ENCODE peak calls at places on chromosomes 2 and 18, in seven cellular contexts. One of them, this sample, is unnamed.
A peak's percentile ranks its signal among the peaks of the same experiment; 100 is the strongest.

GRCh38 chr2:49360051-49360767 is 205.9 kb upstream of the FSHR start:
- DNase-seq in ovary: no peak
- DNase-seq in breast epithelium: no peak
- DNase-seq in HCT116: no peak
- DNase-seq in esophagus squamous epithelium: no peak
- DNase-seq in suprapubic skin: no peak
- DNase-seq in heart left ventricle: no peak
- DNase-seq in this sample: no peak

GRCh38 chr2:215749092-215749957 is 264.0 kb downstream of the MREG start:
- DNase-seq in breast epithelium: peak; percentile 67
- DNase-seq in suprapubic skin: peak; percentile 93
- DNase-seq in esophagus squamous epithelium: no peak
- DNase-seq in heart left ventricle: peak; percentile 72
- DNase-seq in ovary: no peak
- DNase-seq in HCT116: no peak
- DNase-seq in this sample: peak; percentile 92

GRCh38 chr18:13241893-13242175 is 23.3 kb downstream of the LDLRAD4 start:
- DNase-seq in esophagus squamous epithelium: no peak
- DNase-seq in ovary: no peak
- DNase-seq in suprapubic skin: no peak
- DNase-seq in HCT116: no peak
- DNase-seq in heart left ventricle: no peak
- DNase-seq in breast epithelium: peak; percentile 37
- DNase-seq in this sample: peak; percentile 76

GRCh38 chr2:34570266-34570872 is 971.3 kb upstream of the FAM98A start:
- DNase-seq in suprapubic skin: no peak
- DNase-seq in breast epithelium: no peak
- DNase-seq in esophagus squamous epithelium: no peak
- DNase-seq in ovary: no peak
- DNase-seq in heart left ventricle: no peak
- DNase-seq in HCT116: no peak
- DNase-seq in this sample: no peak

GRCh38 chr2:46229134-46230063 is 67.8 kb upstream of the EPAS1 start:
- DNase-seq in ovary: no peak
- DNase-seq in esophagus squamous epithelium: no peak
- DNase-seq in heart left ventricle: no peak
- DNase-seq in HCT116: no peak
- DNase-seq in breast epithelium: no peak
- DNase-seq in suprapubic skin: no peak
- DNase-seq in this sample: no peak

GRCh38 chr2:175880-176800 is 87.7 kb downstream of the SH3YL1 start:
- DNase-seq in suprapubic skin: no peak
- DNase-seq in HCT116: no peak
- DNase-seq in breast epithelium: no peak
- DNase-seq in ovary: peak; percentile 47
- DNase-seq in heart left ventricle: no peak
- DNase-seq in esophagus squamous epithelium: no peak
- DNase-seq in this sample: no peak

GRCh38 chr2:144475044-144475443 is 44.9 kb downstream of the ZEB2 start:
- DNase-seq in ovary: no peak
- DNase-seq in suprapubic skin: no peak
- DNase-seq in HCT116: no peak
- DNase-seq in heart left ventricle: no peak
- DNase-seq in breast epithelium: no peak
- DNase-seq in esophagus squamous epithelium: no peak
- DNase-seq in this sample: no peak

GRCh38 chr18:74303936-74304335 is 11.7 kb upstream of the C18orf63 start:
- DNase-seq in suprapubic skin: no peak
- DNase-seq in heart left ventricle: no peak
- DNase-seq in HCT116: no peak
- DNase-seq in breast epithelium: no peak
- DNase-seq in esophagus squamous epithelium: no peak
- DNase-seq in ovary: no peak
- DNase-seq in this sample: no peak

GRCh38 chr2:74893332-74893731 is 59.4 kb downstream of the HK2 start:
- DNase-seq in HCT116: no peak
- DNase-seq in suprapubic skin: no peak
- DNase-seq in esophagus squamous epithelium: no peak
- DNase-seq in ovary: no peak
- DNase-seq in heart left ventricle: no peak
- DNase-seq in breast epithelium: no peak
- DNase-seq in this sample: peak; percentile 49

GRCh38 chr2:150495993-150496627 is 8.6 kb upstream of the RND3 start:
- DNase-seq in breast epithelium: no peak
- DNase-seq in HCT116: no peak
- DNase-seq in ovary: no peak
- DNase-seq in heart left ventricle: no peak
- DNase-seq in esophagus squamous epithelium: no peak
- DNase-seq in suprapubic skin: no peak
- DNase-seq in this sample: no peak

GRCh38 chr2:240799183-240799740 is 20.8 kb downstream of the KIF1A start:
- DNase-seq in suprapubic skin: no peak
- DNase-seq in ovary: peak; percentile 52
- DNase-seq in esophagus squamous epithelium: no peak
- DNase-seq in heart left ventricle: no peak
- DNase-seq in breast epithelium: peak; percentile 30
- DNase-seq in HCT116: no peak
- DNase-seq in this sample: no peak

GRCh38 chr2:137838255-137839092 is 125.8 kb upstream of the HNMT start:
- DNase-seq in HCT116: peak; percentile 29
- DNase-seq in ovary: no peak
- DNase-seq in heart left ventricle: no peak
- DNase-seq in esophagus squamous epithelium: no peak
- DNase-seq in suprapubic skin: no peak
- DNase-seq in breast epithelium: no peak
- DNase-seq in this sample: no peak

GRCh38 chr18:78737006-78737915 is 242.4 kb upstream of the SALL3 start:
- DNase-seq in suprapubic skin: no peak
- DNase-seq in heart left ventricle: no peak
- DNase-seq in esophagus squamous epithelium: no peak
- DNase-seq in breast epithelium: peak; percentile 40
- DNase-seq in ovary: no peak
- DNase-seq in HCT116: no peak
- DNase-seq in this sample: no peak

GRCh38 chr2:226673314-226673723 is 126.3 kb downstream of the IRS1 start:
- DNase-seq in heart left ventricle: no peak
- DNase-seq in HCT116: peak; percentile 98
- DNase-seq in esophagus squamous epithelium: no peak
- DNase-seq in breast epithelium: no peak
- DNase-seq in ovary: no peak
- DNase-seq in suprapubic skin: peak; percentile 68
- DNase-seq in this sample: no peak

GRCh38 chr2:53632714-53633113 is 134.9 kb upstream of the CHAC2 start:
- DNase-seq in HCT116: no peak
- DNase-seq in breast epithelium: no peak
- DNase-seq in ovary: no peak
- DNase-seq in heart left ventricle: no peak
- DNase-seq in suprapubic skin: no peak
- DNase-seq in esophagus squamous epithelium: no peak
- DNase-seq in this sample: no peak

GRCh38 chr2:37414470-37414949 is 70.1 kb downstream of the QPCT start:
- DNase-seq in ovary: no peak
- DNase-seq in suprapubic skin: no peak
- DNase-seq in HCT116: peak; percentile 42
- DNase-seq in esophagus squamous epithelium: no peak
- DNase-seq in breast epithelium: no peak
- DNase-seq in heart left ventricle: no peak
- DNase-seq in this sample: no peak

GRCh38 chr2:36965196-36965595 is 1.1 kb downstream of the STRN start:
- DNase-seq in breast epithelium: no peak
- DNase-seq in ovary: no peak
- DNase-seq in suprapubic skin: no peak
- DNase-seq in heart left ventricle: no peak
- DNase-seq in HCT116: no peak
- DNase-seq in esophagus squamous epithelium: no peak
- DNase-seq in this sample: no peak

GRCh38 chr2:233857511-233858118 is 3.3 kb upstream of the HJURP start:
- DNase-seq in ovary: no peak
- DNase-seq in esophagus squamous epithelium: no peak
- DNase-seq in heart left ventricle: no peak
- DNase-seq in HCT116: no peak
- DNase-seq in breast epithelium: no peak
- DNase-seq in suprapubic skin: no peak
- DNase-seq in this sample: no peak

GRCh38 chr2:157032019-157032418 is 225.5 kb upstream of the GALNT5 start:
- DNase-seq in esophagus squamous epithelium: no peak
- DNase-seq in suprapubic skin: no peak
- DNase-seq in breast epithelium: no peak
- DNase-seq in ovary: no peak
- DNase-seq in HCT116: peak; percentile 97
- DNase-seq in heart left ventricle: no peak
- DNase-seq in this sample: no peak

GRCh38 chr2:37706784-37707183 is 35.3 kb upstream of the CDC42EP3 start:
- DNase-seq in esophagus squamous epithelium: no peak
- DNase-seq in breast epithelium: no peak
- DNase-seq in suprapubic skin: no peak
- DNase-seq in ovary: no peak
- DNase-seq in HCT116: no peak
- DNase-seq in heart left ventricle: no peak
- DNase-seq in this sample: no peak

GRCh38 chr2:237932731-237933131 is 34.1 kb upstream of the UBE2F start:
- DNase-seq in HCT116: no peak
- DNase-seq in suprapubic skin: no peak
- DNase-seq in heart left ventricle: no peak
- DNase-seq in ovary: no peak
- DNase-seq in breast epithelium: no peak
- DNase-seq in esophagus squamous epithelium: no peak
- DNase-seq in this sample: no peak

GRCh38 chr2:157830696-157831570 is 45.2 kb downstream of the ACVR1 start:
- DNase-seq in suprapubic skin: no peak
- DNase-seq in heart left ventricle: no peak
- DNase-seq in breast epithelium: no peak
- DNase-seq in esophagus squamous epithelium: no peak
- DNase-seq in HCT116: peak; percentile 67
- DNase-seq in ovary: no peak
- DNase-seq in this sample: no peak

GRCh38 chr2:217868911-217869334 is 133.9 kb downstream of the TNS1 start:
- DNase-seq in HCT116: no peak
- DNase-seq in suprapubic skin: no peak
- DNase-seq in ovary: no peak
- DNase-seq in breast epithelium: no peak
- DNase-seq in esophagus squamous epithelium: no peak
- DNase-seq in heart left ventricle: no peak
- DNase-seq in this sample: no peak

GRCh38 chr2:128503358-128504241 is 184.9 kb upstream of the HS6ST1 start:
- DNase-seq in esophagus squamous epithelium: no peak
- DNase-seq in breast epithelium: no peak
- DNase-seq in ovary: peak; percentile 39
- DNase-seq in heart left ventricle: peak; percentile 36
- DNase-seq in HCT116: no peak
- DNase-seq in suprapubic skin: peak; percentile 34
- DNase-seq in this sample: peak; percentile 76

GRCh38 chr2:128501022-128501690 is 182.5 kb upstream of the HS6ST1 start:
- DNase-seq in breast epithelium: no peak
- DNase-seq in heart left ventricle: peak; percentile 39
- DNase-seq in esophagus squamous epithelium: no peak
- DNase-seq in ovary: no peak
- DNase-seq in HCT116: no peak
- DNase-seq in suprapubic skin: peak; percentile 36
- DNase-seq in this sample: no peak

GRCh38 chr2:128500136-128500800 is 181.6 kb upstream of the HS6ST1 start:
- DNase-seq in esophagus squamous epithelium: no peak
- DNase-seq in ovary: no peak
- DNase-seq in breast epithelium: no peak
- DNase-seq in HCT116: no peak
- DNase-seq in suprapubic skin: no peak
- DNase-seq in heart left ventricle: peak; percentile 10
- DNase-seq in this sample: peak; percentile 57

GRCh38 chr2:128502638-128503246 is 184.1 kb upstream of the HS6ST1 start:
- DNase-seq in HCT116: no peak
- DNase-seq in esophagus squamous epithelium: no peak
- DNase-seq in heart left ventricle: peak; percentile 31
- DNase-seq in suprapubic skin: peak; percentile 39
- DNase-seq in ovary: no peak
- DNase-seq in breast epithelium: no peak
- DNase-seq in this sample: peak; percentile 76

GRCh38 chr2:128501700-128502099 is 183.0 kb upstream of the HS6ST1 start:
- DNase-seq in ovary: no peak
- DNase-seq in heart left ventricle: peak; percentile 16
- DNase-seq in breast epithelium: no peak
- DNase-seq in HCT116: no peak
- DNase-seq in suprapubic skin: no peak
- DNase-seq in esophagus squamous epithelium: no peak
- DNase-seq in this sample: peak; percentile 48
- TF ChIP-seq CTCF in ovary: no peak
- TF ChIP-seq CTCF in heart left ventricle: no peak
- TF ChIP-seq CTCF in breast epithelium: no peak
- TF ChIP-seq CTCF in HCT116: no peak
- TF ChIP-seq CTCF in suprapubic skin: no peak
- TF ChIP-seq CTCF in esophagus squamous epithelium: no peak
- TF ChIP-seq CTCF in this sample: no peak

DNA sequence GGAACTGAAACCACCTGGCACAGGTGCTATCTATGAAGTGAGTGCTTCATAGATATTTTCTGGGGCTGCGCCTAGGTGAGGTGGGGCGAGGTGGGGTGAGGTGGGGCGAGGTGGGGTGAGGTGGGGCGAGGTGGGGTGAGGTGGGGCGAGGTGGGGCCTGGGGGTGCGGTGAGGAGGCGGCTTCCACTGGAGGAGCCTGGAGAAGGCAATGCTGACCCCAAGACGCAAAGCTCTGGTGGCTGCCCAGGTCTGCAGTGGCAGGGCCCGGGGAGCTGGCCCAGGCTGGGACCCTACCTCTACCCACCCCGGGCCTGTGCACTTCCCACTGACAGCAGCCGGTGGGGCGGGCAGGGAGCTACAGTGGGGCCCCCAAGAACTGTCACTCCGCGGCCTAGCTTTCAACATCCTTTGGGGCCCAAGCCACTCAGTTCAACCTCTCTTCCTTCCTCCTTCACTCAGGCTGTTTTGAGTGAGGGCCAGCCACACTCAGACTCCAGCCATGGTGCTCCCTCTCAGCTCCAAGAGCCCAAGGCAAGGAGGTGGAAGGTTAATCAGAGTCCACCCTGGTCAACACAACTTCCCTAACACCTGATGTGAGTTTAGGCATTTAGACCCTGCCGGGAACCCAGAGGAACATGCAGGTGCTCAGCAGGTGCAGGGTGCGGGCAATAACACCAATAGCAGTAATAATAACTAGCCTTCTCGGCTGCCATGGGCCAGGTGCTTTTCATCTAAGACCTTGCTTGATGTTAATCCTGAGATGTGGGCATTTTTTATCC is 93.7 kb downstream of the ZFP36L2 start:
- DNase-seq in breast epithelium: no peak
- DNase-seq in esophagus squamous epithelium: no peak
- DNase-seq in heart left ventricle: no peak
- DNase-seq in ovary: peak; percentile 32
- DNase-seq in HCT116: no peak
- DNase-seq in suprapubic skin: no peak
- DNase-seq in this sample: no peak
- TF ChIP-seq POLR2A in breast epithelium: no peak
- TF ChIP-seq POLR2A in esophagus squamous epithelium: no peak
- TF ChIP-seq POLR2A in heart left ventricle: no peak
- TF ChIP-seq POLR2A in ovary: no peak
- TF ChIP-seq POLR2A in HCT116: no peak
- TF ChIP-seq POLR2A in suprapubic skin: no peak
- TF ChIP-seq POLR2A in this sample: no peak

GRCh38 chr18:35242426-35242825 is 1.6 kb downstream of the ZNF397 start:
- DNase-seq in heart left ventricle: no peak
- DNase-seq in HCT116: no peak
- DNase-seq in esophagus squamous epithelium: no peak
- DNase-seq in suprapubic skin: no peak
- DNase-seq in breast epithelium: no peak
- DNase-seq in ovary: no peak
- DNase-seq in this sample: no peak
- H3K4me3 ChIP-seq in heart left ventricle: no peak overlapping the region
- H3K4me3 ChIP-seq in HCT116: no peak overlapping the region
- H3K4me3 ChIP-seq in esophagus squamous epithelium: no peak overlapping the region
- H3K4me3 ChIP-seq in suprapubic skin: no peak overlapping the region
- H3K4me3 ChIP-seq in breast epithelium: no peak overlapping the region
- H3K4me3 ChIP-seq in ovary: no peak overlapping the region
- H3K4me3 ChIP-seq in this sample: no peak overlapping the region

GRCh38 chr18:5488844-5489243 is 55.0 kb downstream of the EPB41L3 start:
- DNase-seq in breast epithelium: no peak
- DNase-seq in esophagus squamous epithelium: no peak
- DNase-seq in ovary: peak; percentile 49
- DNase-seq in heart left ventricle: no peak
- DNase-seq in suprapubic skin: no peak
- DNase-seq in HCT116: no peak
- DNase-seq in this sample: no peak
- TF ChIP-seq CTCF in breast epithelium: no peak
- TF ChIP-seq CTCF in esophagus squamous epithelium: no peak
- TF ChIP-seq CTCF in ovary: no peak
- TF ChIP-seq CTCF in heart left ventricle: no peak
- TF ChIP-seq CTCF in suprapubic skin: no peak
- TF ChIP-seq CTCF in HCT116: no peak
- TF ChIP-seq CTCF in this sample: no peak